ENCODE peak calls at places on chromosomes 4 and X, in six cellular contexts. One of them, this sample, is unnamed.

GRCh38 chr4:48746608-48747374 is 33.3 kb downstream of the FRYL start:
- DNase-seq in activated CD8-positive, alpha-beta memory T cell treated with anti-CD3 and anti-CD28 coated beads, Interleukin-2, amount 50 U/mL, for 4 hours: no peak
- DNase-seq in BE2C: no peak
- DNase-seq in HCEC 1CT: no peak
- DNase-seq in ACHN: no peak
- DNase-seq in Calu3: no peak
- DNase-seq in this sample: no peak

GRCh38 chr4:100722133-100722532 is 204.3 kb upstream of the EMCN start:
- DNase-seq in activated CD8-positive, alpha-beta memory T cell treated with anti-CD3 and anti-CD28 coated beads, Interleukin-2, amount 50 U/mL, for 4 hours: no peak
- DNase-seq in BE2C: no peak
- DNase-seq in HCEC 1CT: no peak
- DNase-seq in ACHN: no peak
- DNase-seq in Calu3: no peak
- DNase-seq in this sample: no peak

GRCh38 chr4:38724507-38724808 is 58.3 kb downstream of the TLR10 start:
- DNase-seq in activated CD8-positive, alpha-beta memory T cell treated with anti-CD3 and anti-CD28 coated beads, Interleukin-2, amount 50 U/mL, for 4 hours: no peak
- DNase-seq in BE2C: no peak
- DNase-seq in HCEC 1CT: no peak
- DNase-seq in ACHN: no peak
- DNase-seq in Calu3: no peak
- DNase-seq in this sample: no peak

GRCh38 chr4:86032476-86033022 is 327.3 kb downstream of the MAPK10 start:
- DNase-seq in activated CD8-positive, alpha-beta memory T cell treated with anti-CD3 and anti-CD28 coated beads, Interleukin-2, amount 50 U/mL, for 4 hours: no peak
- DNase-seq in BE2C: peak
- DNase-seq in HCEC 1CT: peak
- DNase-seq in ACHN: no peak
- DNase-seq in Calu3: no peak
- DNase-seq in this sample: peak

GRCh38 chr4:38612996-38613395 is 51.0 kb upstream of the KLF3 start:
- DNase-seq in activated CD8-positive, alpha-beta memory T cell treated with anti-CD3 and anti-CD28 coated beads, Interleukin-2, amount 50 U/mL, for 4 hours: no peak
- DNase-seq in BE2C: no peak
- DNase-seq in HCEC 1CT: no peak
- DNase-seq in ACHN: no peak
- DNase-seq in Calu3: no peak
- DNase-seq in this sample: no peak

GRCh38 chr4:186659936-186660335 is 63.7 kb downstream of the FAT1 start:
- DNase-seq in activated CD8-positive, alpha-beta memory T cell treated with anti-CD3 and anti-CD28 coated beads, Interleukin-2, amount 50 U/mL, for 4 hours: no peak
- DNase-seq in BE2C: no peak
- DNase-seq in HCEC 1CT: no peak
- DNase-seq in ACHN: no peak
- DNase-seq in Calu3: no peak
- DNase-seq in this sample: no peak

GRCh38 chrX:55815546-55815945 is 98.0 kb downstream of the RRAGB start:
- DNase-seq in activated CD8-positive, alpha-beta memory T cell treated with anti-CD3 and anti-CD28 coated beads, Interleukin-2, amount 50 U/mL, for 4 hours: no peak
- DNase-seq in BE2C: no peak
- DNase-seq in HCEC 1CT: no peak
- DNase-seq in ACHN: no peak
- DNase-seq in Calu3: no peak
- DNase-seq in this sample: no peak

GRCh38 chrX:150731795-150732194 is 38.6 kb downstream of the MTMR1 start:
- DNase-seq in activated CD8-positive, alpha-beta memory T cell treated with anti-CD3 and anti-CD28 coated beads, Interleukin-2, amount 50 U/mL, for 4 hours: no peak
- DNase-seq in BE2C: no peak
- DNase-seq in HCEC 1CT: peak
- DNase-seq in ACHN: no peak
- DNase-seq in Calu3: no peak
- DNase-seq in this sample: peak

GRCh38 chr4:185865901-185866328 is 53.9 kb upstream of the SORBS2 start:
- DNase-seq in activated CD8-positive, alpha-beta memory T cell treated with anti-CD3 and anti-CD28 coated beads, Interleukin-2, amount 50 U/mL, for 4 hours: no peak
- DNase-seq in BE2C: no peak
- DNase-seq in HCEC 1CT: no peak
- DNase-seq in ACHN: no peak
- DNase-seq in Calu3: peak
- DNase-seq in this sample: no peak

GRCh38 chr4:5870701-5871100 is 22.2 kb downstream of the CRMP1 start:
- DNase-seq in activated CD8-positive, alpha-beta memory T cell treated with anti-CD3 and anti-CD28 coated beads, Interleukin-2, amount 50 U/mL, for 4 hours: no peak
- DNase-seq in BE2C: no peak
- DNase-seq in HCEC 1CT: no peak
- DNase-seq in ACHN: no peak
- DNase-seq in Calu3: no peak
- DNase-seq in this sample: no peak

GRCh38 chrX:123172874-123173273 is 11.2 kb upstream of the GRIA3 start:
- DNase-seq in activated CD8-positive, alpha-beta memory T cell treated with anti-CD3 and anti-CD28 coated beads, Interleukin-2, amount 50 U/mL, for 4 hours: no peak
- DNase-seq in BE2C: no peak
- DNase-seq in HCEC 1CT: no peak
- DNase-seq in ACHN: no peak
- DNase-seq in Calu3: no peak
- DNase-seq in this sample: no peak